ENCODE peak calls at places on chromosomes 11 and 22, in eight cellular contexts. U is left ventricle myocardium inferior; G is effector CD4-positive, alpha-beta T cell; K is KG1; X is T-cell; P is fibroblast of the aortic adventitia; L is NCI-H1092 treated with DMSO at 0.1 percent for 48 hours; R is DND-41. F is an unnamed sample.

GRCh38 chr11:3189886-3190583 is 24.9 kb upstream of the OSBPL5 start:
- DNase-seq in K (no peak), X (no peak), L (no peak), R (no peak), U (no peak), P (no peak), G (no peak), F (no peak)

GRCh38 chr11:19595840-19596751 is 116.5 kb upstream of the NAV2 start:
- DNase-seq in P (peak), U (peak), R (no peak), X (no peak), K (no peak), G (no peak), L (no peak), F (no peak)

GRCh38 chr11:1165256-1166041 is 7.7 kb downstream of the MUC5AC start:
- DNase-seq in X (no peak), G (no peak), U (peak), P (no peak), K (no peak), R (no peak), L (no peak), F (no peak)

GRCh38 chr11:63623513-63624140 is 9.4 kb upstream of the PLAAT3 start:
- DNase-seq in L (no peak), K (no peak), P (no peak), X (no peak), U (no peak), R (no peak), G (no peak), F (no peak)

GRCh38 chr11:111729441-111729840 is 36.7 kb downstream of the PPP2R1B start:
- DNase-seq in U (no peak), X (no peak), G (no peak), R (no peak), K (no peak), P (no peak), L (peak), F (no peak)

GRCh38 chr11:102592634-102593581 is 32.2 kb downstream of the MMP20 start:
- DNase-seq in G (no peak), X (no peak), P (peak), L (no peak), R (no peak), U (no peak), K (no peak), F (no peak)

GRCh38 chr11:64810891-64811272 is 531 bp upstream of the MEN1 start:
- DNase-seq in R (no peak), U (no peak), X (peak), P (no peak), K (no peak), G (peak), L (no peak), F (no peak)

GRCh38 chr22:24157783-24158170 is 23.5 kb upstream of the SUSD2 start:
- DNase-seq in K (no peak), P (no peak), G (no peak), U (no peak), X (no peak), L (no peak), R (no peak), F (no peak)

GRCh38 chr22:23877566-23877965 is 16.6 kb upstream of the MIF start:
- DNase-seq in R (no peak), L (no peak), P (no peak), K (no peak), G (no peak), U (no peak), X (no peak), F (no peak)

GRCh38 chr11:2127357-2127971 is 11.7 kb downstream of the IGF2 start:
- DNase-seq in U (no peak), X (no peak), K (no peak), R (no peak), P (no peak), G (no peak), L (no peak), F (no peak)

GRCh38 chr11:81913793-81914192 is 819.9 kb downstream of the FAM181B start:
- DNase-seq in U (no peak), R (no peak), K (no peak), G (no peak), X (no peak), L (no peak), P (no peak), F (no peak)

GRCh38 chr11:91998466-91998865 is 226.2 kb upstream of the FAT3 start:
- DNase-seq in K (no peak), P (no peak), X (no peak), G (no peak), R (no peak), L (peak), U (no peak), F (no peak)

F was measured in iPS DF 6.9.